ENCODE peak calls at places on chromosomes 16 and 17, in four cellular contexts. One of them, this sample, is unnamed.

GRCh38 chr17:33575046-33575445 is 282.0 kb upstream of the ASIC2 start:
- DNase-seq in HCT116: no peak
- DNase-seq in HepG2: no peak
- DNase-seq in K562: no peak
- DNase-seq in this sample: no peak

GRCh38 chr16:66020061-66020460 is 346.4 kb upstream of the CDH5 start:
- DNase-seq in HCT116: no peak
- DNase-seq in HepG2: no peak
- DNase-seq in K562: no peak
- DNase-seq in this sample: no peak

GRCh38 chr17:45930420-45930951 is 36.1 kb downstream of the MAPT start:
- DNase-seq in HCT116: no peak
- DNase-seq in HepG2: no peak
- DNase-seq in K562: peak
- DNase-seq in this sample: no peak

GRCh38 chr17:65243838-65244237 is 106.7 kb downstream of the RGS9 start:
- DNase-seq in HCT116: peak
- DNase-seq in HepG2: no peak
- DNase-seq in K562: no peak
- DNase-seq in this sample: no peak

GRCh38 chr16:89602273-89602951 is 11.0 kb upstream of the DPEP1 start:
- DNase-seq in HCT116: peak
- DNase-seq in HepG2: no peak
- DNase-seq in K562: peak
- DNase-seq in this sample: no peak

GRCh38 chr16:22165508-22166285 is 3.4 kb downstream of the SDR42E2 start:
- DNase-seq in HCT116: no peak
- DNase-seq in HepG2: no peak
- DNase-seq in K562: no peak
- DNase-seq in this sample: no peak

GRCh38 chr16:17972460-17972943 is 364.0 kb downstream of the NPIPA8 start:
- DNase-seq in HCT116: no peak
- DNase-seq in HepG2: no peak
- DNase-seq in K562: no peak
- DNase-seq in this sample: no peak

GRCh38 chr17:64357191-64357981 is 33.3 kb downstream of the PECAM1 start:
- DNase-seq in HCT116: no peak
- DNase-seq in HepG2: no peak
- DNase-seq in K562: peak
- DNase-seq in this sample: no peak

GRCh38 chr17:34252138-34252889 is 2.8 kb upstream of the CCL2 start:
- DNase-seq in HCT116: no peak
- DNase-seq in HepG2: no peak
- DNase-seq in K562: peak
- DNase-seq in this sample: no peak

GRCh38 chr17:49861150-49861884 is 13.4 kb upstream of the TAC4 start:
- DNase-seq in HCT116: no peak
- DNase-seq in HepG2: peak
- DNase-seq in K562: peak
- DNase-seq in this sample: no peak

GRCh38 chr16:11742041-11742535 is 569 bp downstream of the TXNDC11 start:
- DNase-seq in HCT116: no peak
- DNase-seq in HepG2: peak
- DNase-seq in K562: peak
- DNase-seq in this sample: no peak

GRCh38 chr16:57883953-57884654 is 81.8 kb upstream of the KIFC3 start:
- DNase-seq in HCT116: no peak
- DNase-seq in HepG2: no peak
- DNase-seq in K562: no peak
- DNase-seq in this sample: no peak

GRCh38 chr16:89383095-89384003 is 107.0 kb downstream of the ANKRD11 start:
- DNase-seq in HCT116: no peak
- DNase-seq in HepG2: peak
- DNase-seq in K562: peak
- DNase-seq in this sample: no peak

GRCh38 chr16:80718480-80719220 is 85.7 kb downstream of the CDYL2 start:
- DNase-seq in HCT116: no peak
- DNase-seq in HepG2: no peak
- DNase-seq in K562: no peak
- DNase-seq in this sample: no peak

GRCh38 chr16:88853336-88853941 is 3.3 kb downstream of the GALNS start:
- DNase-seq in HCT116: no peak
- DNase-seq in HepG2: no peak
- DNase-seq in K562: no peak
- DNase-seq in this sample: no peak

GRCh38 chr16:27408012-27408601 is 6.1 kb downstream of the IL21R start:
- DNase-seq in HCT116: no peak
- DNase-seq in HepG2: peak
- DNase-seq in K562: no peak
- DNase-seq in this sample: no peak

GRCh38 chr16:62664566-62664965 is 628.3 kb upstream of the CDH8 start:
- DNase-seq in HCT116: no peak
- DNase-seq in HepG2: no peak
- DNase-seq in K562: no peak
- DNase-seq in this sample: no peak

GRCh38 chr17:78120971-78121800 is 7.4 kb downstream of the TMC6 start:
- DNase-seq in HCT116: no peak
- DNase-seq in HepG2: no peak
- DNase-seq in K562: no peak
- DNase-seq in this sample: no peak

GRCh38 chr17:16853661-16854320 is 118.1 kb downstream of the TNFRSF13B start:
- DNase-seq in HCT116: no peak
- DNase-seq in HepG2: no peak
- DNase-seq in K562: no peak
- DNase-seq in this sample: no peak

GRCh38 chr16:8108991-8109509 is 481.3 kb downstream of the TMEM114 start:
- DNase-seq in HCT116: no peak
- DNase-seq in HepG2: no peak
- DNase-seq in K562: peak
- DNase-seq in this sample: no peak

GRCh38 chr16:3825103-3825502 is 55.4 kb downstream of the CREBBP start:
- DNase-seq in HCT116: no peak
- DNase-seq in HepG2: no peak
- DNase-seq in K562: no peak
- DNase-seq in this sample: no peak

GRCh38 chr16:28981517-28981916 is 3.3 kb upstream of the LAT start:
- DNase-seq in HCT116: no peak
- DNase-seq in HepG2: peak
- DNase-seq in K562: peak
- DNase-seq in this sample: peak

GRCh38 chr16:608019-608418 is 18.2 kb downstream of the RAB40C start:
- DNase-seq in HCT116: no peak
- DNase-seq in HepG2: no peak
- DNase-seq in K562: no peak
- DNase-seq in this sample: no peak

DNA sequence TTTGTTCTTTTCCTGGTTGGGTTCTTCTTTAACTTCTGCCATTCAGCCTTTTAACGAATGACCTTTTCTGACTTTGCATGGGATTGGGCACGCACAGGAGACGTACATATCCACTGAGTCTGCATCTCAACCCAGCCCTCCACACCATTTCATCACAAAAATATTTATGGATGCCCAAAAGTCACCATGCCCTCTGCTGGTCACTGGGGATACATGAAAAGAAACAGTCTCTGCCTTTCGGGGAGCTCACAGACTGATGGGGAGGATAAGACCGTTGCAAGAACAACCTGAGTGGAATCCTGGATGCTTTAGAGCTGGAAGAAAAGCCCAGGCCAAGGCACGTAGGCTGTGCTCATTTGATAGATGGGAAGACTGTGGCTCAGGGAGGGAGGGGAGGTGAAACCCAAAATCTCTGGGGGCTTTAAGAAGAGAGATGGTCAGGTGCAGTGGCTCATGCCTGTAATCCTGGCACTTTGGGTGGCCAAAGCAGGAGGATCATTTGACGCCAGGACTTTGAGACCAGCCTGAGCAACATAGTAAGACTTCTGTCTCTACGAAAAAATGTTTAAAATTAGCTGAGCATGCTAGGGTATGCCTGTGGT is 7.9 kb upstream of the MT2A start:
- DNase-seq in HCT116: peak
- DNase-seq in HepG2: peak
- DNase-seq in K562: peak
- DNase-seq in this sample: no peak
- TF ChIP-seq TCF7L2 in HCT116: no peak
- TF ChIP-seq TCF7L2 in HepG2: no peak
- TF ChIP-seq TCF7L2 in K562: no peak
- TF ChIP-seq TCF7L2 in this sample: no peak

DNA sequence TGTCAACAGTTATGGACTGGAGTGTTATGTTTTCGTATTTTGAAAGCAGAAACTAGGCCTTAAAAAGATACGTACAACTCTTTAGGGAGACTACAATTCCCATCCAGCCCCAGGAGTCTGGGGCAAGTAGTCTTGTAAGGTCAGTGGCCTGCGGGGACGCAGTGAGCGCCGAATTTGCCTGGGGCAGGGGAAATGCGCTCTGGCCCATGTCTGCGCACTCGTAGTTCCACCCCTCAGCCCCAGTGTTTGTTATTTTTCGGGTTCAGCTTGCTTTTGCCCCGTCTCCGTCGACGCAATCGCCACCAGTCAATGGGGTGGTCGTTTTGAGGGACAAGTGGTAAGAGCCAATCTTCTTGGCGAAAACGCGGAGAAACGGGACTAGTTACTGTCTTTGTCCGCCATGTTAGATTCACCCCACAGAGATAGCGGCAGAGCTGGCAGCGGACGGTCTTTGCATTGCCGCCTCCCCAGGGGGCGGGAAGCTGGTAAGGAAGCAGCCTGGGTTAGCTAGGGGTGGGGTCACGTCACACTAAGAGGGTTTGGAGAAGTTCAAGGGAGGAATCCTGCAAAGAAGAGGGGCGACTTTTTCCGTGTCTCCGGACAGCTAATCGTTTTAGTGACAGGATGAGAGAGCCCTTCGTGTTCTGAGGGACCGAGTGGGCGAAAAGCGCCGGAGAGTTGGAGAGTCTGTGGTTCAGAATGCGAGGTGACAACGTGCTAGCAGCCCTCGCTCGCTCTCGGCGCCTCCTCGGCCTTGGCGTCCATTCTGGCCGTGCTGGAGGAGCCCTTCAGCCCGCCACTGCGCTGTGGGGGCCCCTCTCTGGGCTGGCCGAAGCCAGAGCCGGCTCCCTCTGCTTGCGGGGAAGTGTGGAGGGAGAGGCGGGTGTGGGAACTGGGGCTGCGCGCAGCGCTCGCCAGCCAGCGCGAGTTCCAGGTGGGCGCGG is 1.1 kb upstream of the BRCA1 start:
- DNase-seq in HCT116: no peak
- DNase-seq in HepG2: peak
- DNase-seq in K562: peak
- DNase-seq in this sample: no peak
- H3K4me3 ChIP-seq in HCT116: peak
- H3K4me3 ChIP-seq in HepG2: peak
- H3K4me3 ChIP-seq in K562: peak
- H3K4me3 ChIP-seq in this sample: peak

GRCh38 chr16:67934306-67935095 is 2.1 kb downstream of the PSMB10 start:
- DNase-seq in HCT116: no peak
- DNase-seq in HepG2: no peak
- DNase-seq in K562: peak
- DNase-seq in this sample: no peak

GRCh38 chr16:67935096-67935401 is 1.6 kb downstream of the PSMB10 start:
- DNase-seq in HCT116: no peak
- DNase-seq in HepG2: no peak
- DNase-seq in K562: no peak
- DNase-seq in this sample: no peak

GRCh38 chr16:67936124-67936875 is at the start of gene PSMB10:
- DNase-seq in HCT116: no peak
- DNase-seq in HepG2: peak
- DNase-seq in K562: peak
- DNase-seq in this sample: no peak

GRCh38 chr16:67935402-67936123 is 1.1 kb downstream of the PSMB10 start:
- DNase-seq in HCT116: peak
- DNase-seq in HepG2: peak
- DNase-seq in K562: peak
- DNase-seq in this sample: peak

DNA sequence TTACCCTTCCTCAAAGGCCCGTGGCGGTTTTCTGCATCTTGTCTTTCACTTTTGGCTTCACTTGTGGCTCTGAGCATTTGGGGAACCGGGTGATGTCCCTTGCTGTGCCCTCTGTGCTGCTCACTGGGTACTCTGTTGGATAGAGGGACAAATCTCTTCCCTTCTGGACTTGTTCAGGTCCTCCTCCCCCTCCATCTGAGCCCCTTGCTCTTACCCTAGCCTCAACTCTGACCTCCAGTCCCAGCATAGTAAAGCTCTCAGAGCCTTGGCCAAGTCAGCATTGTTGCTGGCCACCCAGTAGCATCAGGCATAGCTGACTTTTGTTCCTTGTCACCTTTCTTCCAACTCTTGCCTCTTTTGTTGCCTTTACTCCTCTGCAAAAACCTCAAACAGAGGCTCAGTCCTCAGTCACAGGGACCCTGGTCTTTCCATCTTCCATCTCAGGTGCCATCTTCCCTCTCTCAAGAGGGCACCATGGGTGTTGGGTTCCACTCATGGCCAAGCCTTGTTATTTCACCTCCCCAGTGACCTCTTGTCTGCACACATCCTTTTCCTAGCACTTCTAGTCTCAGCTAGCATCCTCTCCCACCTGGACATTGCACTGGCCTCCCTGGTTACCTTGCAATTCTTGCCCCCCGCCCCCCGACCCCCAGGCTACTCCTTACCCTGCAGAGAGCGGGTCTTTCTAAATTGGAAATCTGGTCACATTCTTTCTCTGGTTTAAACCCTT is 391 bp upstream of the PSMB10 start:
- DNase-seq in HCT116: no peak
- DNase-seq in HepG2: no peak
- DNase-seq in K562: peak
- DNase-seq in this sample: no peak
- TF ChIP-seq TCF7L2 in HCT116: no peak
- TF ChIP-seq TCF7L2 in HepG2: no peak
- TF ChIP-seq TCF7L2 in K562: no peak
- TF ChIP-seq TCF7L2 in this sample: no peak

GRCh38 chr17:81807210-81807719 is 3.3 kb downstream of the GCGR start:
- DNase-seq in HCT116: no peak
- DNase-seq in HepG2: no peak
- DNase-seq in K562: no peak
- DNase-seq in this sample: no peak

GRCh38 chr17:81806461-81807209 is 2.7 kb downstream of the GCGR start:
- DNase-seq in HCT116: no peak
- DNase-seq in HepG2: no peak
- DNase-seq in K562: no peak
- DNase-seq in this sample: no peak

GRCh38 chr17:81803728-81804558 is at the start of gene GCGR:
- DNase-seq in HCT116: no peak
- DNase-seq in HepG2: no peak
- DNase-seq in K562: no peak
- DNase-seq in this sample: no peak

GRCh38 chr17:81804559-81805399 is 829 bp downstream of the GCGR start:
- DNase-seq in HCT116: no peak
- DNase-seq in HepG2: no peak
- DNase-seq in K562: no peak
- DNase-seq in this sample: no peak

GRCh38 chr17:81805707-81806460 is 1.9 kb downstream of the GCGR start:
- DNase-seq in HCT116: no peak
- DNase-seq in HepG2: no peak
- DNase-seq in K562: no peak
- DNase-seq in this sample: no peak
- H3K4me3 ChIP-seq in HCT116: no peak
- H3K4me3 ChIP-seq in HepG2: no peak
- H3K4me3 ChIP-seq in K562: no peak
- H3K4me3 ChIP-seq in this sample: no peak